ENCODE peak calls at places on chromosomes 3 and 15, in five cellular contexts. One of them, this sample, is unnamed.

GRCh38 chr3:132016061-132017041 is 18.5 kb downstream of the CPNE4 start:
- DNase-seq in K562: no peak
- DNase-seq in A549: no peak
- DNase-seq in endothelial cell of umbilical vein: no peak
- DNase-seq in HepG2: no peak
- DNase-seq in this sample: no peak

GRCh38 chr3:53457068-53457467 is 37.3 kb upstream of the CACNA1D start:
- DNase-seq in HepG2: no peak
- DNase-seq in A549: no peak
- DNase-seq in K562: no peak
- DNase-seq in endothelial cell of umbilical vein: no peak
- DNase-seq in this sample: peak; percentile 23

GRCh38 chr3:131892331-131892730 is 142.5 kb downstream of the CPNE4 start:
- DNase-seq in endothelial cell of umbilical vein: no peak
- DNase-seq in A549: no peak
- DNase-seq in K562: no peak
- DNase-seq in HepG2: no peak
- DNase-seq in this sample: no peak

GRCh38 chr15:57356636-57357035 is 19.7 kb upstream of the CGNL1 start:
- DNase-seq in K562: no peak
- DNase-seq in endothelial cell of umbilical vein: peak; percentile 22
- DNase-seq in HepG2: peak; percentile 38
- DNase-seq in A549: no peak
- DNase-seq in this sample: no peak

GRCh38 chr3:161349529-161350278 is 21.6 kb downstream of the SPTSSB start:
- DNase-seq in endothelial cell of umbilical vein: no peak
- DNase-seq in A549: peak; percentile 25
- DNase-seq in HepG2: peak; percentile 18
- DNase-seq in K562: no peak
- DNase-seq in this sample: peak; percentile 57

GRCh38 chr15:60444289-60444912 is 34.5 kb downstream of the ICE2 start:
- DNase-seq in K562: no peak
- DNase-seq in A549: peak; percentile 30
- DNase-seq in HepG2: peak; percentile 28
- DNase-seq in endothelial cell of umbilical vein: peak; percentile 35
- DNase-seq in this sample: peak; percentile 12

GRCh38 chr3:149247929-149248691 is 26.5 kb upstream of the CP start:
- DNase-seq in endothelial cell of umbilical vein: peak; percentile 40
- DNase-seq in K562: no peak
- DNase-seq in HepG2: peak; percentile 25
- DNase-seq in A549: no peak
- DNase-seq in this sample: peak; percentile 65

GRCh38 chr3:186757214-186757613 is 26.2 kb upstream of the EIF4A2 start:
- DNase-seq in HepG2: no peak
- DNase-seq in K562: no peak
- DNase-seq in endothelial cell of umbilical vein: no peak
- DNase-seq in A549: no peak
- DNase-seq in this sample: no peak

GRCh38 chr3:71690222-71690821 is 34.9 kb downstream of the EIF4E3 start:
- DNase-seq in endothelial cell of umbilical vein: no peak
- DNase-seq in K562: no peak
- DNase-seq in A549: no peak
- DNase-seq in HepG2: no peak
- DNase-seq in this sample: no peak

GRCh38 chr15:46815765-46816164 is 901.5 kb upstream of the SEMA6D start:
- DNase-seq in endothelial cell of umbilical vein: no peak
- DNase-seq in K562: no peak
- DNase-seq in HepG2: no peak
- DNase-seq in A549: no peak
- DNase-seq in this sample: no peak

GRCh38 chr3:197521277-197522182 is 34.2 kb downstream of the BDH1 start:
- DNase-seq in A549: no peak
- DNase-seq in endothelial cell of umbilical vein: no peak
- DNase-seq in HepG2: no peak
- DNase-seq in K562: no peak
- DNase-seq in this sample: no peak

GRCh38 chr3:184562146-184562861 is 719 bp downstream of the EPHB3 start:
- DNase-seq in HepG2: no peak
- DNase-seq in A549: no peak
- DNase-seq in K562: no peak
- DNase-seq in endothelial cell of umbilical vein: no peak
- DNase-seq in this sample: no peak

GRCh38 chr3:27971600-27971999 is 249.5 kb upstream of the EOMES start:
- DNase-seq in K562: no peak
- DNase-seq in A549: no peak
- DNase-seq in endothelial cell of umbilical vein: no peak
- DNase-seq in HepG2: no peak
- DNase-seq in this sample: no peak

GRCh38 chr3:22660076-22660475 is 543.1 kb upstream of the UBE2E2 start:
- DNase-seq in K562: no peak
- DNase-seq in endothelial cell of umbilical vein: no peak
- DNase-seq in HepG2: no peak
- DNase-seq in A549: no peak
- DNase-seq in this sample: no peak

GRCh38 chr15:47404877-47405276 is 312.4 kb upstream of the SEMA6D start:
- DNase-seq in A549: no peak
- DNase-seq in K562: no peak
- DNase-seq in endothelial cell of umbilical vein: no peak
- DNase-seq in HepG2: no peak
- DNase-seq in this sample: no peak

GRCh38 chr15:65752151-65752700 is 39.9 kb downstream of the DENND4A start:
- DNase-seq in endothelial cell of umbilical vein: no peak
- DNase-seq in K562: peak; percentile 25
- DNase-seq in HepG2: no peak
- DNase-seq in A549: no peak
- DNase-seq in this sample: no peak

GRCh38 chr3:52810923-52811322 is 16.3 kb downstream of the ITIH3 start:
- DNase-seq in K562: no peak
- DNase-seq in HepG2: no peak
- DNase-seq in endothelial cell of umbilical vein: no peak
- DNase-seq in A549: no peak
- DNase-seq in this sample: no peak

GRCh38 chr15:58403581-58403980 is 28.2 kb upstream of the LIPC start:
- DNase-seq in A549: no peak
- DNase-seq in HepG2: no peak
- DNase-seq in K562: no peak
- DNase-seq in endothelial cell of umbilical vein: no peak
- DNase-seq in this sample: no peak

GRCh38 chr3:141797167-141797773 is 34.1 kb downstream of the GRK7 start:
- DNase-seq in HepG2: no peak
- DNase-seq in K562: no peak
- DNase-seq in endothelial cell of umbilical vein: peak; percentile 87
- DNase-seq in A549: no peak
- DNase-seq in this sample: peak; percentile 93

GRCh38 chr3:27472166-27472565 is 12.0 kb downstream of the SLC4A7 start:
- DNase-seq in A549: no peak
- DNase-seq in endothelial cell of umbilical vein: no peak
- DNase-seq in HepG2: no peak
- DNase-seq in K562: no peak
- DNase-seq in this sample: peak; percentile 38

GRCh38 chr3:69411331-69411730 is 25.4 kb upstream of the FRMD4B start:
- DNase-seq in K562: no peak
- DNase-seq in endothelial cell of umbilical vein: peak; percentile 92
- DNase-seq in A549: no peak
- DNase-seq in HepG2: no peak
- DNase-seq in this sample: no peak

GRCh38 chr3:149384911-149385321 is 7.5 kb upstream of the TM4SF1 start:
- DNase-seq in A549: no peak
- DNase-seq in K562: no peak
- DNase-seq in HepG2: peak; percentile 78
- DNase-seq in endothelial cell of umbilical vein: no peak
- DNase-seq in this sample: no peak

GRCh38 chr3:65604863-65605526 is 433.7 kb downstream of the MAGI1 start:
- DNase-seq in HepG2: no peak
- DNase-seq in endothelial cell of umbilical vein: peak; percentile 48
- DNase-seq in K562: peak; percentile 25
- DNase-seq in A549: no peak
- DNase-seq in this sample: no peak

GRCh38 chr3:193951859-193952258 is 184.1 kb upstream of the HES1 start:
- DNase-seq in HepG2: no peak
- DNase-seq in endothelial cell of umbilical vein: no peak
- DNase-seq in K562: no peak
- DNase-seq in A549: no peak
- DNase-seq in this sample: no peak

GRCh38 chr3:185764168-185764988 is 60.5 kb downstream of the IGF2BP2 start:
- DNase-seq in K562: no peak
- DNase-seq in endothelial cell of umbilical vein: peak; percentile 65
- DNase-seq in HepG2: no peak
- DNase-seq in A549: no peak
- DNase-seq in this sample: no peak

GRCh38 chr3:14537590-14538450 is 2.3 kb downstream of the GRIP2 start:
- DNase-seq in HepG2: no peak
- DNase-seq in K562: peak; percentile 87
- DNase-seq in A549: peak; percentile 65
- DNase-seq in endothelial cell of umbilical vein: no peak
- DNase-seq in this sample: peak; percentile 41

GRCh38 chr3:117126460-117126859 is 416.9 kb downstream of the TUSC7 start:
- DNase-seq in K562: no peak
- DNase-seq in HepG2: no peak
- DNase-seq in A549: no peak
- DNase-seq in endothelial cell of umbilical vein: no peak
- DNase-seq in this sample: no peak

DNA sequence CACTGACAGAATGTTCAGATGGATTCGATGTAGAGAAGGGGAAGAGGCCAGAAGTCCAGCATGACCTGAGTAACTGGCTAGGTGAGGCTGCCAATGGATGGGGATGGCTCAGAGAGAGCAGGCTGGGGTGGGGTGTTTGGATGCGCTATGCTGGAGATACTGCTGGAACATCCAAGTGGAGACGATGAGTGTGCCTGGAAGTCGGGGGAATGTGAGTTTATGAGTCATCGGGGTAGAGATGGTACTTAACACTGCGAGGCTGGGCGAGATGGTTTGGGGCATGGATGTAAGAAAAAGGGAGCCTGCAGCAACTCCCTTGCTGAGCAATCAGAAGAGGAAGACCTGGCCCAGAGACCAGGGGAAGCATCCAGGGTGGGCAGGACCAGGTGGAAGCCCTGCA is 180.7 kb downstream of the SLCO3A1 start:
- DNase-seq in K562: no peak
- DNase-seq in A549: no peak
- DNase-seq in endothelial cell of umbilical vein: no peak
- DNase-seq in HepG2: no peak
- DNase-seq in this sample: no peak
- TF ChIP-seq MYC in K562: no peak
- TF ChIP-seq MYC in A549: no peak
- TF ChIP-seq MYC in endothelial cell of umbilical vein: no peak
- TF ChIP-seq MYC in HepG2: no peak
- TF ChIP-seq MYC in this sample: no peak

GRCh38 chr15:99170476-99171065 is 65.7 kb downstream of the SYNM start:
- DNase-seq in endothelial cell of umbilical vein: no peak
- DNase-seq in K562: no peak
- DNase-seq in A549: no peak
- DNase-seq in HepG2: no peak
- DNase-seq in this sample: no peak
- TF ChIP-seq MYC in endothelial cell of umbilical vein: no peak
- TF ChIP-seq MYC in K562: no peak
- TF ChIP-seq MYC in A549: no peak
- TF ChIP-seq MYC in HepG2: no peak
- TF ChIP-seq MYC in this sample: no peak

GRCh38 chr15:83087535-83087934 is 19.9 kb upstream of the TM6SF1 start:
- DNase-seq in A549: no peak
- DNase-seq in K562: no peak
- DNase-seq in HepG2: no peak
- DNase-seq in endothelial cell of umbilical vein: peak; percentile 57
- DNase-seq in this sample: no peak

GRCh38 chr15:83088876-83089275 is 18.6 kb upstream of the TM6SF1 start:
- DNase-seq in endothelial cell of umbilical vein: no peak
- DNase-seq in HepG2: no peak
- DNase-seq in K562: no peak
- DNase-seq in A549: no peak
- DNase-seq in this sample: no peak

GRCh38 chr15:83094592-83094991 is 12.9 kb upstream of the TM6SF1 start:
- DNase-seq in endothelial cell of umbilical vein: no peak
- DNase-seq in A549: no peak
- DNase-seq in K562: no peak
- DNase-seq in HepG2: no peak
- DNase-seq in this sample: no peak

GRCh38 chr15:83090465-83090864 is 17.0 kb upstream of the TM6SF1 start:
- DNase-seq in A549: no peak
- DNase-seq in K562: no peak
- DNase-seq in HepG2: no peak
- DNase-seq in endothelial cell of umbilical vein: no peak
- DNase-seq in this sample: no peak

DNA sequence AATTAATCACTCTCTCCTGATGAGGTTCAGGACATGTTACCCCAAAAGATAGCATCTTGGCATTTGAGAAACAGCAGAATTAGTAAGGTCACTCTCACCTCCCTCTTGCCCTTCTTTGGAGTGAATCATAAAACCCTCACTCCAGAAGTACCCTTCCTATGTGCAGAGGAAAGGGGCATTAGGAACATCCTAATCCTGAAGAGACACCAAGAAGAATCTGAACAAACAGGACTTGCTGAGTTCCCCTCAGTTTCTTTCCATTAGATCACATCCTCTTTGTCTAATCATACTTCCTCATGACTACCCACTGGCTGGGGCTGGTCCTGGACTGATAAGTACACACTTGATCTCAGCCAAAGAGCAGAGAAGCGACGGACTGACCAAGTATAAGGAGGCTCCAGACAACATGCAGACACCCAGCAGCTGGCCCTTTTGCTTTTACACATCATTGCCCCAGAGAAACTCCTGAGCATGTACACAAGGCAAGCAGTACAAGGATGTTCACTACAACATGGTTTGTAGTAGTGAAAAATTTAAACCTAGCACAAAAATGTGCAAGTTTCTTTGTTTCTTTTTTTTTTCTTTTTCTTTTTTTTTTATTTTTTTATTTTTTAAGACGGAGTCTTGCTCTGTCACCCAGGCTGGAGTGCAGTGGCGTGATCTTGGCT is 15.0 kb upstream of the TM6SF1 start:
- DNase-seq in A549: no peak
- DNase-seq in HepG2: no peak
- DNase-seq in endothelial cell of umbilical vein: peak; percentile 95
- DNase-seq in K562: peak; percentile 52
- DNase-seq in this sample: peak; percentile 61
- TF ChIP-seq MYC in A549: no peak
- TF ChIP-seq MYC in HepG2: no peak
- TF ChIP-seq MYC in endothelial cell of umbilical vein: no peak
- TF ChIP-seq MYC in K562: peak; percentile 53
- TF ChIP-seq MYC in this sample: no peak

GRCh38 chr3:189365609-189366564 is 194.1 kb downstream of the TPRG1 start:
- DNase-seq in A549: no peak
- DNase-seq in endothelial cell of umbilical vein: no peak
- DNase-seq in HepG2: no peak
- DNase-seq in K562: no peak
- DNase-seq in this sample: peak; percentile 7
- TF ChIP-seq MYC in A549: no peak
- TF ChIP-seq MYC in endothelial cell of umbilical vein: no peak
- TF ChIP-seq MYC in HepG2: no peak
- TF ChIP-seq MYC in K562: no peak
- TF ChIP-seq MYC in this sample: no peak